ENCODE peak calls at places on chromosome 1, in seven cellular contexts. L is H9, V is IMR-90, M is neuronal stem cell, P is mesenchymal stem cell, Y is H1, F is trophoblast cell. A is an unnamed sample.

GRCh38 chr1:154445040-154445472 is 39.9 kb downstream of the IL6R start:
- DNase-seq in L (no peak), M (no peak), V (peak), Y (no peak), F (no peak), P (peak), A (peak)

GRCh38 chr1:89831462-89832113 is 10.8 kb downstream of the LRRC8D start:
- DNase-seq in M (no peak), L (no peak), V (no peak), Y (no peak), P (no peak), F (no peak), A (no peak)

GRCh38 chr1:26784023-26784871 is 3.5 kb upstream of the PIGV start:
- DNase-seq in Y (no peak), P (peak), F (peak), M (no peak), V (peak), L (peak), A (peak)

GRCh38 chr1:93738075-93738622 is 56.5 kb upstream of the BCAR3 start:
- DNase-seq in Y (no peak), M (no peak), F (peak), L (no peak), P (peak), V (peak), A (no peak)

GRCh38 chr1:46067652-46068051 is 64.8 kb downstream of the PIK3R3 start:
- DNase-seq in Y (no peak), M (no peak), L (no peak), F (no peak), V (no peak), P (no peak), A (no peak)

GRCh38 chr1:170518965-170519364 is 13.0 kb upstream of the GORAB start:
- DNase-seq in P (no peak), M (no peak), V (no peak), Y (no peak), F (no peak), L (no peak), A (no peak)

GRCh38 chr1:1157914-1158710 is 15.6 kb upstream of the TTLL10 start:
- DNase-seq in L (peak), M (peak), P (peak), Y (no peak), V (no peak), F (peak), A (peak)

GRCh38 chr1:55143686-55144085 is 71.5 kb downstream of the USP24 start:
- DNase-seq in Y (no peak), F (peak), P (no peak), V (no peak), L (peak), M (no peak), A (peak)

GRCh38 chr1:187326554-187326953 is 497.8 kb downstream of the PLA2G4A start:
- DNase-seq in Y (no peak), V (peak), L (no peak), P (peak), F (no peak), M (no peak), A (no peak)

GRCh38 chr1:174191255-174191906 is 32.1 kb downstream of the RABGAP1L start:
- DNase-seq in L (no peak), F (peak), P (no peak), Y (no peak), V (peak), M (no peak), A (no peak)

GRCh38 chr1:42380617-42381423 is at the start of gene RIMKLA:
- DNase-seq in L (peak), Y (peak), V (peak), P (peak), F (peak), M (peak), A (peak)

GRCh38 chr1:115088115-115088794 is 1.0 kb downstream of the TSPAN2 start:
- DNase-seq in Y (no peak), F (no peak), V (no peak), L (no peak), P (no peak), M (no peak), A (peak)

GRCh38 chr1:12047120-12047876 is 15.8 kb upstream of the TNFRSF8 start:
- DNase-seq in M (no peak), Y (no peak), V (peak), L (no peak), P (no peak), F (no peak), A (no peak)

GRCh38 chr1:54463259-54464030 is 57.3 kb upstream of the SSBP3 start:
- DNase-seq in L (no peak), Y (no peak), M (no peak), P (no peak), F (no peak), V (no peak), A (no peak)

GRCh38 chr1:24204116-24204515 is 17.0 kb upstream of the IFNLR1 start:
- DNase-seq in Y (no peak), V (no peak), M (no peak), L (no peak), P (no peak), F (no peak), A (no peak)

GRCh38 chr1:928825-929661 is 5.3 kb downstream of the SAMD11 start:
- DNase-seq in M (no peak), F (peak), P (no peak), Y (no peak), V (no peak), L (no peak), A (no peak)

GRCh38 chr1:231872461-231872910 is 245.9 kb downstream of the DISC1 start:
- DNase-seq in L (no peak), V (peak), Y (no peak), F (no peak), P (peak), M (no peak), A (no peak)

GRCh38 chr1:23282967-23283366 is 61.1 kb downstream of the HNRNPR start:
- DNase-seq in M (no peak), P (peak), L (no peak), F (peak), Y (no peak), V (peak), A (no peak)

GRCh38 chr1:246609632-246610031 is 43.4 kb downstream of the CNST start:
- DNase-seq in F (peak), L (no peak), Y (no peak), M (no peak), V (no peak), P (peak), A (no peak)

GRCh38 chr1:199336745-199337640 is 690.5 kb upstream of the NR5A2 start:
- DNase-seq in Y (peak), L (peak), F (no peak), V (no peak), P (no peak), M (no peak), A (peak)

GRCh38 chr1:199338760-199339159 is 688.8 kb upstream of the NR5A2 start:
- DNase-seq in F (no peak), L (no peak), M (no peak), P (no peak), Y (no peak), V (no peak), A (no peak)

GRCh38 chr1:199335496-199335895 is 692.0 kb upstream of the NR5A2 start:
- DNase-seq in Y (no peak), P (peak), F (peak), V (peak), L (no peak), M (no peak), A (no peak)

DNA sequence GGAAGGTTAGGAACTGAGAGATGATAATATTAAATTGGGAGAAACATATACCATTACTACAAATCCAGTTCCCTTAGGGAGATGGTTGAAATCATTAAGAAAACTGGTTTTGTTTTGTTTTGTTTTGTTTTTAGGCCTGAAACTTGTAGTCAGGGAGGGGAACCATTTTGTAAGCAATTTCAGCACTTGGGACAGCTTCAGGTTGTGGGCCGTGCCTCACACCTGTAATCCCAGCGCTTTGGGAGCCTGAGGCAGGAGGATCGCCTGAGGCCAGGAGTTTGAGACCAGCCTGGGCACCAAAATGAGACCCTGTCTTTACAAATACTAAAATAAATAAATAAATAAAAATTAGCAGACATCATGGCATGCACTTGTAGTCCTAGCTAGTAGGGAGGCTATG is 694.3 kb upstream of the NR5A2 start:
- DNase-seq in M (no peak), Y (no peak), P (no peak), V (no peak), F (peak), L (no peak), A (no peak)
- H2BK120ac ChIP-seq in M (no peak), Y (no peak), P (no peak), V (no peak), F (no peak), L (no peak), A (no peak)

DNA sequence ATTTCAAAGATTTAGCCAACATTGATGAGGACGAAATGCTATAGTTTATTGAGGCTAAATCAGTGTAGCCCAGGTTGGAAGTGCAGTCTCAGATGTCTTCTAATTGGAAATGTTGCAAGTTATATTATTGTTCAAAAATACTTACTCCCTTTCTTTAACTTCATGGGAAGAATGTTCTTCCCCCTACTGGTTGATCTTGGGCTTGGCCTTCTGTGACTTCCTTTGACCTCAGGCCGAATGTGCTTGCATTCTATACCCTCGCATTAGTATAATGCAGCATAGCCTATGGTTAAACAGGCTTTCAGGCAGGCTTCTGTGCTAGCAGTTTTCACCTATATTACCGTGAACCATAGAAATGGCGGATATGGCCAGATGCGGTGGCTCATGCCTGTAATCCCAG is 77.3 kb downstream of the RPE65 start:
- DNase-seq in P (no peak), M (no peak), F (no peak), Y (no peak), L (no peak), V (no peak), A (peak)
- H4K8ac ChIP-seq in P (no peak), M (no peak), F (no peak), Y (no peak), L (no peak), V (no peak), A (no peak)

DNA sequence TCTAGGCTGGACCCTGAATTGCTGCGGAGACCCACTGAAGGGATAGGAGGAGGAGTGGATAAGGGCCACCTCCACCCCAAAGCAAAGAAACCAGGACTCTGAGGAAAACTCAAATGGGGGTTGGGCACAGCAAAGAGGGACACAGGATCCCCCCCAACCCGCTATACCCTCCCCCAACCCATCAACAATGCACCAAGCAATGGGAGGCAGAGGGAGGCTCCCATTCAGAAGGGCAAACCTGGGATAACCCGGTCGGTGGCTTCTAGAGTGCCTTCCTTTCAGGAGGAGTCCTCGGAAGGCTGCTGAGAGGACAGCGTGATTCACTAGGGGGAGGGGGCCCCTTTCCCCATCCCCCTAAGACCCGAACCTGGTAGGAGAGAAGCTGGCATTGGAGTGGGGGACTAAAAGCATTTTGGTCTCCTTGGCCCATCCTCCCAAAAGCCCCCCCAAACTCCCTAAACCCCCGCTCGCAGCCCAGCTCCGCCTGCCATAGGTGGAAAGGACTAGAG is 1.3 kb downstream of the MEF2D start:
- DNase-seq in L (no peak), V (no peak), M (no peak), F (no peak), Y (peak), P (peak), A (peak)
- H2BK120ac ChIP-seq in L (no peak), V (peak), M (no peak), F (no peak), Y (peak), P (peak), A (no peak)

DNA sequence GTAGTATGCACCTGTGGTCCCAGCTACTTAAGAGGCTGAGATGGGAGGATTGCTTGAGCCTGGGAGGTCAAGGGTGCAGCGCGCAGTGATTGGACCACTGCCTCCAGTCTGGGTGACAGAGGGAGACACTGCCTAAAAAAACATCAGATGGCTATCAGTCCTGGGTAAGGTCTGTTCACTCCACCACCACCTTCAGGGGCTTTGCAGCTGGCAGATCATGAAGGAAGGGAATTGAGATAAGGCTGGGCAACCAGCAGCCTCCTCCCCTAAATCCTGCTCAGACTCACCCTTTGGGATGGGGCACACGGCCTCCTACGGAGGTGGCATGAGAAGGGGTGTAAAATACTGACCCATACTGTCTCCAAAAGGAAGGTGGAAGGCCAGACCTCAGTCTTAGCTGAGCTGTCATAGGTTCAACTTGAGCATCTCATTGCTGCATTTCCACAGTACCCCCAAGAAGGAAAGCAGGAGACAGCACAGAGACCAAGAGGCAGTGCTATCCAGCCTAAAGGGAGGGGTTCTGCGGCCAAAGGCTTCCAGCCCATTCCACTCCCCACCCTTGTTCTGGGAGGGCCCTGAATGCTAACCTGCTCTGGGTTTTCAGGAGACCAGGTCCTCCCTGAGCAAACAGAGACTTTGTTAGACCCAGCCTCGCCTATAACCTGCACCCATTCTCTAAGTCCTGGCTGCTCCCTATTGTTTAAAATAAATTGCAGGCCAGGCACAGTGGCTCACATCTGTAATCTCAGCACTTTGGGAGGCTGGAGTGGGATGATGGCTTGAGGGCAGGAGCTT is 13.7 kb downstream of the SLC45A3 start:
- DNase-seq in P (no peak), Y (no peak), M (no peak), V (no peak), L (no peak), F (no peak), A (no peak)
- H4K8ac ChIP-seq in P (no peak), Y (no peak), M (no peak), V (no peak), L (no peak), F (no peak), A (no peak)

GRCh38 chr1:235612761-235613160 is 36.8 kb downstream of the GNG4 start:
- DNase-seq in V (no peak), M (no peak), Y (no peak), P (no peak), L (no peak), F (peak), A (no peak)

GRCh38 chr1:235610157-235610556 is 39.4 kb downstream of the GNG4 start:
- DNase-seq in Y (no peak), P (no peak), M (no peak), F (no peak), L (no peak), V (no peak), A (no peak)

GRCh38 chr1:235608278-235608677 is 41.3 kb downstream of the GNG4 start:
- DNase-seq in P (no peak), L (no peak), V (no peak), Y (no peak), F (no peak), M (no peak), A (no peak)

GRCh38 chr1:235607284-235607683 is 42.3 kb downstream of the GNG4 start:
- DNase-seq in M (no peak), Y (no peak), V (no peak), L (no peak), F (no peak), P (no peak), A (no peak)
- H2BK120ac ChIP-seq in M (no peak), Y (no peak), V (no peak), L (no peak), F (no peak), P (no peak), A (no peak)

GRCh38 chr1:109598655-109599054 is 20.8 kb downstream of the GNAT2 start:
- DNase-seq in M (peak), F (no peak), L (peak), P (no peak), Y (no peak), V (no peak), A (peak)

GRCh38 chr1:109603229-109603628 is 16.2 kb downstream of the GNAT2 start:
- DNase-seq in V (no peak), L (no peak), Y (no peak), P (no peak), F (no peak), M (no peak), A (no peak)

GRCh38 chr1:109595540-109595939 is 23.9 kb downstream of the GNAT2 start:
- DNase-seq in M (no peak), F (no peak), L (no peak), V (peak), P (peak), Y (no peak), A (no peak)

DNA sequence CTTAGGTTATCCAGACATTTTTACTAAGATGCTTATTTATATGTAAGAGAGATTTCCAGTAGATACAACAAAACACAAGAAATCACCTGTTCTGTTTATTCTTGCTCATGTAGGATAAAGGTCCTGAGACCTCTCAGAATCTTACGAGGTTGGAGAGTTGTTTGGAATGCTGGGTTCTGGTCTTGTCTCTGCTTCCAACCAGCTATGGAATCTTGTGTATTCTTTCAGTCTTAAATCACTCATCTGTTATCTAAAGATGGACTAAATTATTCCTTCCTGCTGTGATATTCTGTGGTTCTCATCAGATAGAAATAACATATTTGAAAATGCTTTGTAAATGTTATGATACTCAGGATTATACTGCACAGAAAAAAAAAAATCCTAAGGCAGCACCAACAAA is 21.3 kb downstream of the GNAT2 start:
- DNase-seq in M (no peak), P (no peak), F (no peak), L (no peak), Y (no peak), V (no peak), A (no peak)
- H4K8ac ChIP-seq in M (no peak), P (no peak), F (no peak), L (no peak), Y (no peak), V (no peak), A (no peak)

DNA sequence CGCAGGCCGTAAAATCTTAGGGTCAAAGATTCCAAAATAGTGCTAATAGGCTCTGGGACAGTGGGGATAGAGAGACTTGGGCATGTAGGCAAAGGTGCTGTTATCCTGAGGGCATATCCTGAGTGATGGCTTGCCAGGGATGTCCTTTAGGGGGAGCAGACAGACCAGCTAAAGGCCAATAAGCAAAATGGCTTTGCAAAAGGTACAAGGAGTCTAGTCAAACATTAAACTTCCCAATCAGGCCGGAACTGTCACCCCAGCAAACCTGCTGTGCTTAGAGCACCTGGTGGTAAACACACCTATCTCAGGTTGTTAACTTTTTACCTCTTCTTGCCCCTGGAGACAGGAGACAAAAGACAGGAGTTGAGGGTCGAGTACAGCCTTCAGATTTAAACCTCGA is 49.1 kb downstream of the TRABD2B start:
- DNase-seq in V (no peak), Y (no peak), P (peak), F (no peak), L (peak), M (no peak), A (peak)
- H2BK120ac ChIP-seq in V (no peak), Y (no peak), P (no peak), F (no peak), L (no peak), M (no peak), A (no peak)

A was measured in mesendoderm.